ENCODE peak calls at places on chromosomes 12 and 14, in nine cellular contexts. One of them, this sample, is unnamed.

GRCh38 chr12:67414011-67414715 is 145.0 kb downstream of the CAND1 start:
- DNase-seq in adipocyte: no peak
- DNase-seq in glutamatergic neuron: no peak
- DNase-seq in amniotic stem cell: no peak
- DNase-seq in choroid plexus epithelial cell: no peak
- DNase-seq in Karpas-422: no peak
- DNase-seq in T47D: no peak
- DNase-seq in NCI-H524: peak
- DNase-seq in amygdala: no peak
- DNase-seq in this sample: no peak

GRCh38 chr12:4900327-4900726 is 9.4 kb upstream of the KCNA1 start:
- DNase-seq in adipocyte: peak
- DNase-seq in glutamatergic neuron: no peak
- DNase-seq in amniotic stem cell: peak
- DNase-seq in choroid plexus epithelial cell: peak
- DNase-seq in Karpas-422: no peak
- DNase-seq in T47D: no peak
- DNase-seq in NCI-H524: no peak
- DNase-seq in amygdala: no peak
- DNase-seq in this sample: no peak

GRCh38 chr12:131003036-131003435 is 49.3 kb downstream of the ADGRD1 start:
- DNase-seq in adipocyte: no peak
- DNase-seq in glutamatergic neuron: no peak
- DNase-seq in amniotic stem cell: no peak
- DNase-seq in choroid plexus epithelial cell: no peak
- DNase-seq in Karpas-422: no peak
- DNase-seq in T47D: no peak
- DNase-seq in NCI-H524: no peak
- DNase-seq in amygdala: no peak
- DNase-seq in this sample: no peak

GRCh38 chr12:103482365-103482764 is 13.4 kb downstream of the C12orf42 start:
- DNase-seq in adipocyte: no peak
- DNase-seq in glutamatergic neuron: no peak
- DNase-seq in amniotic stem cell: no peak
- DNase-seq in choroid plexus epithelial cell: no peak
- DNase-seq in Karpas-422: no peak
- DNase-seq in T47D: no peak
- DNase-seq in NCI-H524: no peak
- DNase-seq in amygdala: no peak
- DNase-seq in this sample: no peak

GRCh38 chr14:92950773-92951172 is 27.8 kb downstream of the CHGA start:
- DNase-seq in adipocyte: no peak
- DNase-seq in glutamatergic neuron: no peak
- DNase-seq in amniotic stem cell: no peak
- DNase-seq in choroid plexus epithelial cell: no peak
- DNase-seq in Karpas-422: no peak
- DNase-seq in T47D: no peak
- DNase-seq in NCI-H524: peak
- DNase-seq in amygdala: no peak
- DNase-seq in this sample: no peak

GRCh38 chr12:67068773-67069450 is 200.2 kb upstream of the CAND1 start:
- DNase-seq in adipocyte: peak
- DNase-seq in glutamatergic neuron: peak
- DNase-seq in amniotic stem cell: no peak
- DNase-seq in choroid plexus epithelial cell: peak
- DNase-seq in Karpas-422: no peak
- DNase-seq in T47D: peak
- DNase-seq in NCI-H524: peak
- DNase-seq in amygdala: no peak
- DNase-seq in this sample: no peak

GRCh38 chr14:92565040-92565717 is 51.6 kb downstream of the RIN3 start:
- DNase-seq in adipocyte: no peak
- DNase-seq in glutamatergic neuron: no peak
- DNase-seq in amniotic stem cell: no peak
- DNase-seq in choroid plexus epithelial cell: no peak
- DNase-seq in Karpas-422: no peak
- DNase-seq in T47D: no peak
- DNase-seq in NCI-H524: no peak
- DNase-seq in amygdala: no peak
- DNase-seq in this sample: no peak

GRCh38 chr12:75870878-75871277 is 160.7 kb downstream of the PHLDA1 start:
- DNase-seq in adipocyte: no peak
- DNase-seq in glutamatergic neuron: no peak
- DNase-seq in amniotic stem cell: no peak
- DNase-seq in choroid plexus epithelial cell: peak
- DNase-seq in Karpas-422: no peak
- DNase-seq in T47D: no peak
- DNase-seq in NCI-H524: no peak
- DNase-seq in amygdala: no peak
- DNase-seq in this sample: no peak

GRCh38 chr14:77098470-77099353 is 654 bp downstream of the CIPC start:
- DNase-seq in adipocyte: peak
- DNase-seq in glutamatergic neuron: no peak
- DNase-seq in amniotic stem cell: no peak
- DNase-seq in choroid plexus epithelial cell: peak
- DNase-seq in Karpas-422: peak
- DNase-seq in T47D: no peak
- DNase-seq in NCI-H524: peak
- DNase-seq in amygdala: peak
- DNase-seq in this sample: no peak

GRCh38 chr12:50397122-50397650 is 777 bp upstream of the FAM186A start:
- DNase-seq in adipocyte: no peak
- DNase-seq in glutamatergic neuron: no peak
- DNase-seq in amniotic stem cell: no peak
- DNase-seq in choroid plexus epithelial cell: no peak
- DNase-seq in Karpas-422: peak
- DNase-seq in T47D: no peak
- DNase-seq in NCI-H524: no peak
- DNase-seq in amygdala: no peak
- DNase-seq in this sample: no peak

GRCh38 chr12:13376627-13377373 is 180.3 kb downstream of the EMP1 start:
- DNase-seq in adipocyte: no peak
- DNase-seq in glutamatergic neuron: no peak
- DNase-seq in amniotic stem cell: no peak
- DNase-seq in choroid plexus epithelial cell: no peak
- DNase-seq in Karpas-422: no peak
- DNase-seq in T47D: no peak
- DNase-seq in NCI-H524: no peak
- DNase-seq in amygdala: no peak
- DNase-seq in this sample: no peak

GRCh38 chr14:99688629-99689028 is 4.5 kb downstream of the CYP46A1 start:
- DNase-seq in adipocyte: no peak
- DNase-seq in glutamatergic neuron: no peak
- DNase-seq in amniotic stem cell: no peak
- DNase-seq in choroid plexus epithelial cell: no peak
- DNase-seq in Karpas-422: no peak
- DNase-seq in T47D: no peak
- DNase-seq in NCI-H524: no peak
- DNase-seq in amygdala: no peak
- DNase-seq in this sample: no peak

GRCh38 chr14:95993768-95994592 is 45.2 kb upstream of the C14orf132 start:
- DNase-seq in adipocyte: peak
- DNase-seq in glutamatergic neuron: peak
- DNase-seq in amniotic stem cell: peak
- DNase-seq in choroid plexus epithelial cell: peak
- DNase-seq in Karpas-422: peak
- DNase-seq in T47D: peak
- DNase-seq in NCI-H524: peak
- DNase-seq in amygdala: peak
- DNase-seq in this sample: peak

GRCh38 chr12:52369220-52369619 is 1.9 kb upstream of the KRT85 start:
- DNase-seq in adipocyte: no peak
- DNase-seq in glutamatergic neuron: no peak
- DNase-seq in amniotic stem cell: no peak
- DNase-seq in choroid plexus epithelial cell: no peak
- DNase-seq in Karpas-422: no peak
- DNase-seq in T47D: no peak
- DNase-seq in NCI-H524: no peak
- DNase-seq in amygdala: no peak
- DNase-seq in this sample: no peak

GRCh38 chr12:47775100-47775911 is 2.3 kb downstream of the SLC48A1 start:
- DNase-seq in adipocyte: no peak
- DNase-seq in glutamatergic neuron: no peak
- DNase-seq in amniotic stem cell: no peak
- DNase-seq in choroid plexus epithelial cell: peak
- DNase-seq in Karpas-422: peak
- DNase-seq in T47D: peak
- DNase-seq in NCI-H524: no peak
- DNase-seq in amygdala: peak
- DNase-seq in this sample: no peak

GRCh38 chr12:13165578-13166120 is 30.9 kb upstream of the EMP1 start:
- DNase-seq in adipocyte: peak
- DNase-seq in glutamatergic neuron: no peak
- DNase-seq in amniotic stem cell: no peak
- DNase-seq in choroid plexus epithelial cell: peak
- DNase-seq in Karpas-422: peak
- DNase-seq in T47D: peak
- DNase-seq in NCI-H524: no peak
- DNase-seq in amygdala: no peak
- DNase-seq in this sample: no peak

GRCh38 chr12:132533584-132533958 is 43.6 kb downstream of the FBRSL1 start:
- DNase-seq in adipocyte: no peak
- DNase-seq in glutamatergic neuron: no peak
- DNase-seq in amniotic stem cell: no peak
- DNase-seq in choroid plexus epithelial cell: no peak
- DNase-seq in Karpas-422: no peak
- DNase-seq in T47D: no peak
- DNase-seq in NCI-H524: peak
- DNase-seq in amygdala: no peak
- DNase-seq in this sample: no peak

GRCh38 chr14:68473794-68474193 is 319.1 kb downstream of the ZFP36L1 start:
- DNase-seq in adipocyte: no peak
- DNase-seq in glutamatergic neuron: no peak
- DNase-seq in amniotic stem cell: no peak
- DNase-seq in choroid plexus epithelial cell: peak
- DNase-seq in Karpas-422: peak
- DNase-seq in T47D: peak
- DNase-seq in NCI-H524: no peak
- DNase-seq in amygdala: no peak
- DNase-seq in this sample: no peak

GRCh38 chr12:40225337-40225983 is 663 bp downstream of the LRRK2 start:
- DNase-seq in adipocyte: peak
- DNase-seq in glutamatergic neuron: no peak
- DNase-seq in amniotic stem cell: no peak
- DNase-seq in choroid plexus epithelial cell: no peak
- DNase-seq in Karpas-422: no peak
- DNase-seq in T47D: peak
- DNase-seq in NCI-H524: no peak
- DNase-seq in amygdala: no peak
- DNase-seq in this sample: no peak

GRCh38 chr12:57553343-57554202 is 3.7 kb downstream of the KIF5A start:
- DNase-seq in adipocyte: no peak
- DNase-seq in glutamatergic neuron: peak
- DNase-seq in amniotic stem cell: no peak
- DNase-seq in choroid plexus epithelial cell: no peak
- DNase-seq in Karpas-422: peak
- DNase-seq in T47D: no peak
- DNase-seq in NCI-H524: peak
- DNase-seq in amygdala: no peak
- DNase-seq in this sample: peak

GRCh38 chr14:58871972-58872530 is 234.3 kb downstream of the DACT1 start:
- DNase-seq in adipocyte: peak
- DNase-seq in glutamatergic neuron: no peak
- DNase-seq in amniotic stem cell: no peak
- DNase-seq in choroid plexus epithelial cell: peak
- DNase-seq in Karpas-422: no peak
- DNase-seq in T47D: no peak
- DNase-seq in NCI-H524: no peak
- DNase-seq in amygdala: no peak
- DNase-seq in this sample: no peak

GRCh38 chr14:101364503-101365328 is 196.6 kb upstream of the DIO3 start:
- DNase-seq in adipocyte: no peak
- DNase-seq in glutamatergic neuron: no peak
- DNase-seq in amniotic stem cell: no peak
- DNase-seq in choroid plexus epithelial cell: no peak
- DNase-seq in Karpas-422: no peak
- DNase-seq in T47D: no peak
- DNase-seq in NCI-H524: no peak
- DNase-seq in amygdala: no peak
- DNase-seq in this sample: peak

GRCh38 chr14:20742132-20742531 is 3.6 kb upstream of the EDDM3A start:
- DNase-seq in adipocyte: no peak
- DNase-seq in glutamatergic neuron: no peak
- DNase-seq in amniotic stem cell: no peak
- DNase-seq in choroid plexus epithelial cell: no peak
- DNase-seq in Karpas-422: no peak
- DNase-seq in T47D: no peak
- DNase-seq in NCI-H524: no peak
- DNase-seq in amygdala: no peak
- DNase-seq in this sample: no peak

GRCh38 chr14:78633747-78634146 is 463.6 kb downstream of the NRXN3 start:
- DNase-seq in adipocyte: no peak
- DNase-seq in glutamatergic neuron: peak
- DNase-seq in amniotic stem cell: no peak
- DNase-seq in choroid plexus epithelial cell: no peak
- DNase-seq in Karpas-422: no peak
- DNase-seq in T47D: no peak
- DNase-seq in NCI-H524: peak
- DNase-seq in amygdala: peak
- DNase-seq in this sample: peak

GRCh38 chr12:754871-755562 is 2.6 kb downstream of the WNK1 start:
- DNase-seq in adipocyte: peak
- DNase-seq in glutamatergic neuron: no peak
- DNase-seq in amniotic stem cell: peak
- DNase-seq in choroid plexus epithelial cell: peak
- DNase-seq in Karpas-422: peak
- DNase-seq in T47D: peak
- DNase-seq in NCI-H524: peak
- DNase-seq in amygdala: no peak
- DNase-seq in this sample: no peak

GRCh38 chr14:91980157-91980556 is 32.7 kb upstream of the FBLN5 start:
- DNase-seq in adipocyte: peak
- DNase-seq in glutamatergic neuron: no peak
- DNase-seq in amniotic stem cell: peak
- DNase-seq in choroid plexus epithelial cell: peak
- DNase-seq in Karpas-422: no peak
- DNase-seq in T47D: no peak
- DNase-seq in NCI-H524: no peak
- DNase-seq in amygdala: no peak
- DNase-seq in this sample: no peak

GRCh38 chr12:101021442-101021841 is 188.6 kb downstream of the SLC5A8 start:
- DNase-seq in adipocyte: peak
- DNase-seq in glutamatergic neuron: no peak
- DNase-seq in amniotic stem cell: no peak
- DNase-seq in choroid plexus epithelial cell: no peak
- DNase-seq in Karpas-422: no peak
- DNase-seq in T47D: no peak
- DNase-seq in NCI-H524: no peak
- DNase-seq in amygdala: no peak
- DNase-seq in this sample: no peak

GRCh38 chr12:106774808-106775524 is 484 bp downstream of the RIC8B start:
- DNase-seq in adipocyte: no peak
- DNase-seq in glutamatergic neuron: no peak
- DNase-seq in amniotic stem cell: no peak
- DNase-seq in choroid plexus epithelial cell: no peak
- DNase-seq in Karpas-422: no peak
- DNase-seq in T47D: peak
- DNase-seq in NCI-H524: peak
- DNase-seq in amygdala: peak
- DNase-seq in this sample: no peak

GRCh38 chr14:91142214-91142668 is 28.4 kb downstream of the DGLUCY start:
- DNase-seq in adipocyte: no peak
- DNase-seq in glutamatergic neuron: no peak
- DNase-seq in amniotic stem cell: no peak
- DNase-seq in choroid plexus epithelial cell: no peak
- DNase-seq in Karpas-422: peak
- DNase-seq in T47D: no peak
- DNase-seq in NCI-H524: no peak
- DNase-seq in amygdala: no peak
- DNase-seq in this sample: no peak

GRCh38 chr12:13834241-13834640 is 147.2 kb downstream of the GRIN2B start:
- DNase-seq in adipocyte: no peak
- DNase-seq in glutamatergic neuron: no peak
- DNase-seq in amniotic stem cell: no peak
- DNase-seq in choroid plexus epithelial cell: no peak
- DNase-seq in Karpas-422: no peak
- DNase-seq in T47D: no peak
- DNase-seq in NCI-H524: no peak
- DNase-seq in amygdala: no peak
- DNase-seq in this sample: no peak

GRCh38 chr12:4026476-4026875 is 153.3 kb upstream of the PARP11 start:
- DNase-seq in adipocyte: no peak
- DNase-seq in glutamatergic neuron: no peak
- DNase-seq in amniotic stem cell: no peak
- DNase-seq in choroid plexus epithelial cell: no peak
- DNase-seq in Karpas-422: no peak
- DNase-seq in T47D: no peak
- DNase-seq in NCI-H524: no peak
- DNase-seq in amygdala: no peak
- DNase-seq in this sample: no peak